ENCODE peak calls at places on chromosomes 2 and 18, in five cellular contexts. P, B, D, W and F are unnamed samples.

GRCh38 chr18:30644158-30644557 is 398.4 kb downstream of the DSC3 start:
- DNase-seq in P (no peak), B (no peak), D (no peak), W (no peak), F (no peak)

GRCh38 chr18:31741096-31741735 is 19.5 kb downstream of the SLC25A52 start:
- DNase-seq in B (peak; percentile 64), W (peak; percentile 17), D (no peak), P (peak; percentile 24), F (peak; percentile 19)

GRCh38 chr2:108460345-108461037 is 11.5 kb downstream of the GCC2 start:
- DNase-seq in P (no peak), W (no peak), B (no peak), D (no peak), F (no peak)

GRCh38 chr2:202030676-202031075 is 3.0 kb upstream of the FZD7 start:
- DNase-seq in P (no peak), W (no peak), D (no peak), B (no peak), F (no peak)

GRCh38 chr2:97740590-97741182 is 27.3 kb downstream of the ZAP70 start:
- DNase-seq in W (no peak), B (peak; percentile 68), P (peak; percentile 31), D (peak; percentile 29), F (no peak)

GRCh38 chr2:85893428-85894258 is 4.9 kb upstream of the ST3GAL5 start:
- DNase-seq in D (no peak), W (no peak), P (peak; percentile 95), B (no peak), F (no peak)

GRCh38 chr2:126208266-126208665 is 447.7 kb upstream of the GYPC start:
- DNase-seq in P (no peak), B (no peak), W (no peak), D (no peak), F (no peak)

GRCh38 chr18:74579704-74580103 is 18.0 kb upstream of the ZNF407 start:
- DNase-seq in W (no peak), B (no peak), D (no peak), P (no peak), F (no peak)

GRCh38 chr18:76974345-76974744 is 152.0 kb downstream of the ZNF236 start:
- DNase-seq in W (no peak), D (no peak), B (no peak), P (no peak), F (no peak)

GRCh38 chr18:5456577-5457466 is 87.0 kb downstream of the EPB41L3 start:
- DNase-seq in W (no peak), D (no peak), B (peak; percentile 47), P (no peak), F (no peak)

GRCh38 chr2:26178746-26179436 is 6.0 kb downstream of the GAREM2 start:
- DNase-seq in P (peak; percentile 31), W (no peak), B (no peak), D (peak; percentile 33), F (no peak)

GRCh38 chr18:35620765-35621164 is 39.2 kb downstream of the GALNT1 start:
- DNase-seq in W (no peak), P (no peak), D (no peak), B (no peak), F (no peak)

GRCh38 chr2:99156901-99157300 is 2.1 kb downstream of the LIPT1 start:
- DNase-seq in B (no peak), W (no peak), D (no peak), P (no peak), F (no peak)

GRCh38 chr2:46448111-46448510 is 31.3 kb upstream of the TMEM247 start:
- DNase-seq in W (no peak), B (no peak), D (no peak), P (no peak), F (no peak)

GRCh38 chr2:75641587-75641986 is 5.0 kb upstream of the MRPL19 start:
- DNase-seq in D (no peak), B (no peak), P (no peak), W (no peak), F (no peak)

GRCh38 chr18:57630002-57630758 is 8.5 kb upstream of the NARS1 start:
- DNase-seq in D (peak; percentile 98), W (peak; percentile 89), B (peak; percentile 96), P (peak; percentile 96), F (peak; percentile 93)

GRCh38 chr2:219912530-219912929 is 285.1 kb downstream of the SLC4A3 start:
- DNase-seq in D (no peak), W (no peak), B (no peak), P (peak; percentile 55), F (no peak)

GRCh38 chr2:446963-447540 is 159.2 kb upstream of the ALKAL2 start:
- DNase-seq in B (no peak), W (no peak), P (no peak), D (no peak), F (no peak)

GRCh38 chr2:209629622-209630021 is 142.0 kb upstream of the UNC80 start:
- DNase-seq in B (no peak), W (no peak), P (peak; percentile 57), D (no peak), F (no peak)

GRCh38 chr2:98869868-98870267 is 66.2 kb downstream of the CRACDL start:
- DNase-seq in P (no peak), B (no peak), D (no peak), W (no peak), F (no peak)